ENCODE peak calls at places on chromosomes 3 and 15, in six cellular contexts. S is HepG2, M is K562, X is A549, R is SK-N-SH, V is GM12878. W is an unnamed sample.

GRCh38 chr15:77513226-77513625 is 92.5 kb downstream of the HMG20A start:
- DNase-seq in V (no peak), R (no peak), S (no peak), M (no peak), X (no peak), W (no peak)

GRCh38 chr3:172140499-172141391 is 101.4 kb downstream of the FNDC3B start:
- DNase-seq in X (peak), V (no peak), S (peak), R (no peak), M (peak), W (no peak)

GRCh38 chr15:69762373-69763148 is 309.9 kb downstream of the RPLP1 start:
- DNase-seq in M (peak), V (no peak), S (peak), R (peak), X (no peak), W (peak)

GRCh38 chr15:95620934-95621579 is 709.4 kb upstream of the NR2F2 start:
- DNase-seq in S (no peak), M (no peak), V (peak), X (no peak), R (no peak), W (no peak)

GRCh38 chr3:112900088-112900487 is 53.4 kb upstream of the CD200R1L start:
- DNase-seq in S (no peak), M (no peak), V (no peak), R (no peak), X (no peak), W (no peak)

GRCh38 chr3:159761826-159762225 is 226.8 kb upstream of the IL12A start:
- DNase-seq in R (no peak), M (no peak), X (no peak), S (no peak), V (no peak), W (no peak)

GRCh38 chr15:95162521-95162920 is 931.2 kb downstream of the MCTP2 start:
- DNase-seq in S (no peak), R (no peak), M (no peak), V (no peak), X (no peak), W (no peak)

GRCh38 chr3:61387817-61388216 is 136.6 kb upstream of the FHIT start:
- DNase-seq in V (no peak), R (no peak), M (no peak), S (no peak), X (no peak), W (no peak)

GRCh38 chr3:116005404-116005803 is 382.1 kb downstream of the GAP43 start:
- DNase-seq in S (no peak), R (no peak), M (peak), X (peak), V (no peak), W (no peak)

GRCh38 chr3:186990282-186990681 is 60.0 kb downstream of the ST6GAL1 start:
- DNase-seq in M (no peak), X (no peak), V (no peak), R (no peak), S (no peak), W (no peak)

GRCh38 chr3:152236741-152237140 is 32.0 kb upstream of the MBNL1 start:
- DNase-seq in S (no peak), X (no peak), V (no peak), R (no peak), M (no peak), W (no peak)

GRCh38 chr15:27768731-27769510 is 330.2 kb downstream of the OCA2 start:
- DNase-seq in M (no peak), R (no peak), X (no peak), S (no peak), V (no peak), W (no peak)

GRCh38 chr3:187970106-187970505 is 183.9 kb upstream of the LPP start:
- DNase-seq in R (no peak), V (no peak), M (no peak), S (no peak), X (no peak), W (no peak)

GRCh38 chr3:191355406-191355805 is 25.1 kb upstream of the UTS2B start:
- DNase-seq in X (no peak), M (no peak), V (peak), S (no peak), R (no peak), W (no peak)

GRCh38 chr3:42743204-42743995 is 29.7 kb downstream of the CCDC13 start:
- DNase-seq in X (no peak), R (no peak), S (no peak), M (no peak), V (no peak), W (no peak)

GRCh38 chr3:160980740-160981139 is 124.4 kb downstream of the B3GALNT1 start:
- DNase-seq in M (no peak), S (no peak), X (no peak), R (no peak), V (no peak), W (no peak)

GRCh38 chr15:100156201-100156600 is 185.6 kb downstream of the ADAMTS17 start:
- DNase-seq in M (no peak), X (no peak), V (no peak), R (no peak), S (no peak), W (no peak)

GRCh38 chr3:150104564-150104963 is 133.9 kb upstream of the PFN2 start:
- DNase-seq in S (no peak), R (no peak), M (no peak), X (no peak), V (no peak), W (no peak)

GRCh38 chr3:140386357-140387100 is 291.3 kb upstream of the TRIM42 start:
- DNase-seq in R (no peak), V (no peak), M (peak), X (no peak), S (peak), W (no peak)
- TF ChIP-seq REST in R (no peak), V (no peak), M (no peak), X (no peak), S (no peak), W (no peak)

DNA sequence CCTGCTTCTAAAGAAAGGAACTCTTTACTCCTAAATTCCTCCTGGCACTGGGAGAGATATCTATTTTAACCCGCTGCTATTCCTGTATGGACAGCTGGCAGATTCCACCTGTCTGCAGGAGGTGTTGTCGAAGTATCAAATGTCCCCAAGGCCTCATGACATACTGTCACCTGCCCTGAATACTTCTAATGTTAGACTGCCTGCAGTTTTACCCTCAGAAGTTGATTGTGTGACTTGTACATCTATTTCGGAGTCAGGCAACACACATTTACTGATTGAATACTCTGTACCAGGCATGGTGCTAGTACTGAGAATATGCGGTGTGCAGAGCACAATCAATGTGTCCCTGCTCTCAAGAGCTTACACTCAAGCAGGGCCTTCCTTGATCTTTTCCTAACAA is 38.6 kb downstream of the PDZRN3 start:
- DNase-seq in X (no peak), M (no peak), S (no peak), V (no peak), R (no peak), W (no peak)
- TF ChIP-seq MAX in X (no peak), M (no peak), S (no peak), V (no peak), R (no peak), W (no peak)

GRCh38 chr3:157574580-157574979 is 71.4 kb upstream of the VEPH1 start:
- DNase-seq in R (no peak), M (no peak), X (no peak), S (no peak), V (no peak), W (no peak)
- TF ChIP-seq REST in R (no peak), M (no peak), X (no peak), S (no peak), V (no peak), W (no peak)

GRCh38 chr3:123505820-123506219 is 56.9 kb upstream of the ADCY5 start:
- DNase-seq in S (no peak), R (no peak), V (no peak), M (no peak), X (no peak), W (no peak)
- TF ChIP-seq MAX in S (no peak), R (no peak), V (no peak), M (no peak), X (no peak), W (no peak)

GRCh38 chr15:71801935-71802655 is 8.3 kb upstream of the NR2E3 start:
- DNase-seq in R (no peak), M (no peak), S (no peak), V (no peak), X (no peak), W (no peak)
- TF ChIP-seq REST in R (no peak), M (no peak), S (no peak), V (no peak), X (no peak), W (no peak)

GRCh38 chr15:36363335-36363734 is 216.1 kb upstream of the CDIN1 start:
- DNase-seq in X (peak), V (no peak), R (no peak), S (no peak), M (no peak), W (peak)
- TF ChIP-seq MAX in X (no peak), V (no peak), R (no peak), S (no peak), M (no peak), W (no peak)

GRCh38 chr3:173650596-173650995 is 253.1 kb downstream of the NLGN1 start:
- DNase-seq in X (no peak), V (no peak), R (no peak), S (no peak), M (no peak), W (no peak)

GRCh38 chr3:173652093-173652492 is 254.5 kb downstream of the NLGN1 start:
- DNase-seq in M (no peak), R (no peak), V (no peak), X (no peak), S (no peak), W (no peak)

GRCh38 chr3:173653781-173654180 is 256.2 kb downstream of the NLGN1 start:
- DNase-seq in M (no peak), X (no peak), R (no peak), V (no peak), S (no peak), W (no peak)
- TF ChIP-seq REST in M (no peak), X (no peak), R (no peak), V (no peak), S (no peak), W (no peak)

GRCh38 chr3:28347374-28348285 is 891 bp upstream of the ZCWPW2 start:
- DNase-seq in V (no peak), R (no peak), S (no peak), M (peak), X (no peak), W (no peak)
- TF ChIP-seq MAX in V (no peak), R (no peak), S (no peak), M (no peak), X (no peak), W (no peak)

W was measured in HCT116.